ENCODE peak calls at places on chromosomes 16 and 17, in seven cellular contexts. One of them, this sample, is unnamed.

GRCh38 chr17:11996722-11997146 is 541 bp downstream of the ZNF18 start:
- DNase-seq in neuronal stem cell: no peak
- DNase-seq in IMR-90: peak; percentile 28
- DNase-seq in mesenchymal stem cell: peak; percentile 65
- DNase-seq in H1: no peak
- DNase-seq in mesendoderm: peak; percentile 56
- DNase-seq in trophoblast cell: peak; percentile 3
- DNase-seq in this sample: no peak

GRCh38 chr16:2339521-2340484 is 725 bp downstream of the ABCA3 start:
- DNase-seq in neuronal stem cell: peak; percentile 48
- DNase-seq in mesendoderm: peak; percentile 22
- DNase-seq in IMR-90: no peak
- DNase-seq in mesenchymal stem cell: peak; percentile 24
- DNase-seq in H1: peak; percentile 80
- DNase-seq in trophoblast cell: peak; percentile 29
- DNase-seq in this sample: peak; percentile 63

GRCh38 chr16:13798211-13798610 is 121.7 kb upstream of the ERCC4 start:
- DNase-seq in IMR-90: no peak
- DNase-seq in neuronal stem cell: no peak
- DNase-seq in mesenchymal stem cell: no peak
- DNase-seq in mesendoderm: no peak
- DNase-seq in trophoblast cell: no peak
- DNase-seq in H1: no peak
- DNase-seq in this sample: no peak

GRCh38 chr17:676060-676745 is 38.4 kb downstream of the VPS53 start:
- DNase-seq in neuronal stem cell: no peak
- DNase-seq in H1: no peak
- DNase-seq in mesendoderm: no peak
- DNase-seq in mesenchymal stem cell: no peak
- DNase-seq in IMR-90: peak; percentile 83
- DNase-seq in trophoblast cell: no peak
- DNase-seq in this sample: no peak

GRCh38 chr16:79717324-79717848 is 116.8 kb upstream of the MAF start:
- DNase-seq in neuronal stem cell: no peak
- DNase-seq in H1: no peak
- DNase-seq in trophoblast cell: no peak
- DNase-seq in mesenchymal stem cell: peak; percentile 22
- DNase-seq in IMR-90: no peak
- DNase-seq in mesendoderm: peak; percentile 52
- DNase-seq in this sample: no peak

GRCh38 chr17:10126554-10127493 is 71.6 kb downstream of the GAS7 start:
- DNase-seq in mesenchymal stem cell: peak; percentile 97
- DNase-seq in trophoblast cell: peak; percentile 94
- DNase-seq in mesendoderm: peak; percentile 83
- DNase-seq in IMR-90: peak; percentile 88
- DNase-seq in H1: no peak
- DNase-seq in neuronal stem cell: no peak
- DNase-seq in this sample: no peak

GRCh38 chr17:63571632-63572310 is 21.5 kb downstream of the DCAF7 start:
- DNase-seq in IMR-90: peak; percentile 93
- DNase-seq in H1: no peak
- DNase-seq in mesenchymal stem cell: peak; percentile 82
- DNase-seq in neuronal stem cell: no peak
- DNase-seq in mesendoderm: peak; percentile 30
- DNase-seq in trophoblast cell: peak; percentile 61
- DNase-seq in this sample: no peak

GRCh38 chr17:76562734-76563148 is 22.9 kb downstream of the PRCD start:
- DNase-seq in IMR-90: peak; percentile 92
- DNase-seq in H1: no peak
- DNase-seq in mesenchymal stem cell: peak; percentile 87
- DNase-seq in neuronal stem cell: no peak
- DNase-seq in mesendoderm: no peak
- DNase-seq in trophoblast cell: no peak
- DNase-seq in this sample: no peak

GRCh38 chr17:13921841-13922776 is 147.2 kb upstream of the COX10 start:
- DNase-seq in mesendoderm: peak; percentile 46
- DNase-seq in mesenchymal stem cell: no peak
- DNase-seq in neuronal stem cell: no peak
- DNase-seq in IMR-90: no peak
- DNase-seq in trophoblast cell: no peak
- DNase-seq in H1: no peak
- DNase-seq in this sample: no peak

GRCh38 chr16:58515871-58516767 is 802 bp downstream of the SETD6 start:
- DNase-seq in trophoblast cell: peak; percentile 13
- DNase-seq in mesendoderm: peak; percentile 66
- DNase-seq in neuronal stem cell: no peak
- DNase-seq in mesenchymal stem cell: no peak
- DNase-seq in IMR-90: no peak
- DNase-seq in H1: peak; percentile 71
- DNase-seq in this sample: peak; percentile 74

GRCh38 chr17:57622886-57623433 is 122.1 kb downstream of the CCDC182 start:
- DNase-seq in mesenchymal stem cell: peak; percentile 98
- DNase-seq in H1: no peak
- DNase-seq in IMR-90: peak; percentile 85
- DNase-seq in trophoblast cell: peak; percentile 43
- DNase-seq in neuronal stem cell: no peak
- DNase-seq in mesendoderm: peak; percentile 85
- DNase-seq in this sample: no peak

GRCh38 chr17:71983828-71984227 is 137.0 kb upstream of the SOX9 start:
- DNase-seq in IMR-90: no peak
- DNase-seq in mesendoderm: no peak
- DNase-seq in neuronal stem cell: no peak
- DNase-seq in trophoblast cell: no peak
- DNase-seq in H1: no peak
- DNase-seq in mesenchymal stem cell: no peak
- DNase-seq in this sample: no peak

GRCh38 chr17:6098466-6099180 is 28.4 kb downstream of the WSCD1 start:
- DNase-seq in H1: no peak
- DNase-seq in IMR-90: no peak
- DNase-seq in trophoblast cell: no peak
- DNase-seq in mesendoderm: peak; percentile 28
- DNase-seq in neuronal stem cell: no peak
- DNase-seq in mesenchymal stem cell: no peak
- DNase-seq in this sample: peak; percentile 63

GRCh38 chr17:64498308-64499203 is 1.7 kb upstream of the POLG2 start:
- DNase-seq in H1: no peak
- DNase-seq in IMR-90: no peak
- DNase-seq in neuronal stem cell: no peak
- DNase-seq in mesendoderm: no peak
- DNase-seq in trophoblast cell: no peak
- DNase-seq in mesenchymal stem cell: peak; percentile 44
- DNase-seq in this sample: no peak

GRCh38 chr17:50609376-50610074 is 25.2 kb upstream of the ABCC3 start:
- DNase-seq in neuronal stem cell: no peak
- DNase-seq in trophoblast cell: no peak
- DNase-seq in mesenchymal stem cell: no peak
- DNase-seq in H1: no peak
- DNase-seq in mesendoderm: no peak
- DNase-seq in IMR-90: no peak
- DNase-seq in this sample: no peak

GRCh38 chr17:55576237-55576998 is 65.2 kb upstream of the SMIM36 start:
- DNase-seq in neuronal stem cell: no peak
- DNase-seq in mesendoderm: peak; percentile 16
- DNase-seq in mesenchymal stem cell: peak; percentile 71
- DNase-seq in H1: no peak
- DNase-seq in IMR-90: peak; percentile 75
- DNase-seq in trophoblast cell: no peak
- DNase-seq in this sample: no peak

GRCh38 chr17:20073056-20073979 is 64.2 kb downstream of the SPECC1 start:
- DNase-seq in mesenchymal stem cell: no peak
- DNase-seq in mesendoderm: no peak
- DNase-seq in trophoblast cell: no peak
- DNase-seq in H1: no peak
- DNase-seq in IMR-90: peak; percentile 10
- DNase-seq in neuronal stem cell: no peak
- DNase-seq in this sample: no peak

GRCh38 chr17:8707591-8708453 is 36.8 kb downstream of the CCDC42 start:
- DNase-seq in IMR-90: no peak
- DNase-seq in mesenchymal stem cell: peak; percentile 65
- DNase-seq in H1: no peak
- DNase-seq in trophoblast cell: peak; percentile 72
- DNase-seq in neuronal stem cell: no peak
- DNase-seq in mesendoderm: no peak
- DNase-seq in this sample: peak; percentile 14

GRCh38 chr17:78450696-78451344 is 72.4 kb downstream of the PGS1 start:
- DNase-seq in neuronal stem cell: no peak
- DNase-seq in mesenchymal stem cell: no peak
- DNase-seq in H1: no peak
- DNase-seq in IMR-90: no peak
- DNase-seq in mesendoderm: no peak
- DNase-seq in trophoblast cell: no peak
- DNase-seq in this sample: no peak

GRCh38 chr17:80948091-80948960 is 43.3 kb upstream of the CHMP6 start:
- DNase-seq in trophoblast cell: no peak
- DNase-seq in IMR-90: no peak
- DNase-seq in H1: no peak
- DNase-seq in neuronal stem cell: no peak
- DNase-seq in mesenchymal stem cell: no peak
- DNase-seq in mesendoderm: no peak
- DNase-seq in this sample: no peak

GRCh38 chr17:19335951-19336631 is 26.4 kb downstream of the B9D1 start:
- DNase-seq in mesenchymal stem cell: no peak
- DNase-seq in trophoblast cell: no peak
- DNase-seq in H1: no peak
- DNase-seq in mesendoderm: no peak
- DNase-seq in neuronal stem cell: no peak
- DNase-seq in IMR-90: no peak
- DNase-seq in this sample: peak; percentile 40

GRCh38 chr16:23045025-23045424 is 104.2 kb downstream of the USP31 start:
- DNase-seq in neuronal stem cell: no peak
- DNase-seq in H1: no peak
- DNase-seq in mesenchymal stem cell: no peak
- DNase-seq in mesendoderm: no peak
- DNase-seq in trophoblast cell: no peak
- DNase-seq in IMR-90: no peak
- DNase-seq in this sample: no peak
- H3K18ac ChIP-seq in neuronal stem cell: no peak overlapping the region
- H3K18ac ChIP-seq in H1: no peak overlapping the region
- H3K18ac ChIP-seq in mesenchymal stem cell: no peak overlapping the region
- H3K18ac ChIP-seq in mesendoderm: no peak overlapping the region
- H3K18ac ChIP-seq in trophoblast cell: no peak overlapping the region
- H3K18ac ChIP-seq in IMR-90: no peak overlapping the region
- H3K18ac ChIP-seq in this sample: no peak overlapping the region

DNA sequence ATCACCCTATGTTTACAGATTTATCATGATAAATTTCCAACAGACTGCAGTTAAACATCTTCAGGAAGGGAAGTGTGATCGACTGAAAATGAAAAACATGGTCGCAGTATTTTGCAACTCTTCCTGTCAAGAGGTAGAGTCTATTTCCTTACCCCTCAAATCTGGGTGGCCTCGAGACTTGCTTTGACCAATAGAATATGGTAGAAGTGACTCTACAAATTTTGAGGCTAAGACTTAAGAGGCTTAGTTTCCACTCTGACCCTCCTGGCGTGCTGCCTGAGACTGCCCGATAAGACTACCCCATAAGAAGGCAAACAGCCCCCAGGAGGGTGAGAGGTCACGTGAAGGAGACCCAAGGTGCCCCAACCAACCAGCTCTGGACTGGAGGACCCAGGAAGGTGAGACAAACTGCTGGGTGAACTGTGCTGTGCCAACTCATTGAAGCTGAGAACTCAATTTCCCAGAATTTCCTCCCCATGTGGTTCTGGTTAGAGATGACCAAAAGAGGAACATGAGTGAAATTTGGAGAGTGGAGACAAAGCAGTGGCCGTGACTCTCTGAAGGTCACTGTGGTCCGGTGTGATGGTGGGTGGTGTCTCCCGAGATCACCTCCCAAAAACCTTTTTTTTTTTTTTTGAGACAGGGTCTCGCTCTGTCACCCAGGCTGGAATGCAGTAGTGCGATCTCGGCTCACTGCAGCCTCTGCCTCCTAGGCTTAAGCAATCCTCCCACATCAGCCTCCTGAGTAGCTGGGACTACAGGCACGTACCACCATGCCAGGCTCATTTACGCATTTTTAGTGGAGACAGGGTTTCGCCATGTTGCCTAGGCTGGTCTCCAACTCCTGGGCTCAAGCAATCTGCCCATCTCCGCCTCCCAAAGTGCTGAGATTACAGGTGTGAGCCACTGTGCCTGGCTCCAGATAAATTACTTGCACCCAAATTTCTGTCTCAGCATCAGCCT is 38.2 kb upstream of the LITAF start:
- DNase-seq in IMR-90: no peak
- DNase-seq in trophoblast cell: peak; percentile 62
- DNase-seq in mesendoderm: no peak
- DNase-seq in neuronal stem cell: no peak
- DNase-seq in H1: no peak
- DNase-seq in mesenchymal stem cell: no peak
- DNase-seq in this sample: no peak
- H3K23ac ChIP-seq in IMR-90: no peak overlapping the region
- H3K23ac ChIP-seq in trophoblast cell: no peak overlapping the region
- H3K23ac ChIP-seq in mesendoderm: no peak overlapping the region
- H3K23ac ChIP-seq in neuronal stem cell: no peak overlapping the region
- H3K23ac ChIP-seq in H1: no peak overlapping the region
- H3K23ac ChIP-seq in mesenchymal stem cell: no peak overlapping the region
- H3K23ac ChIP-seq in this sample: no peak overlapping the region

DNA sequence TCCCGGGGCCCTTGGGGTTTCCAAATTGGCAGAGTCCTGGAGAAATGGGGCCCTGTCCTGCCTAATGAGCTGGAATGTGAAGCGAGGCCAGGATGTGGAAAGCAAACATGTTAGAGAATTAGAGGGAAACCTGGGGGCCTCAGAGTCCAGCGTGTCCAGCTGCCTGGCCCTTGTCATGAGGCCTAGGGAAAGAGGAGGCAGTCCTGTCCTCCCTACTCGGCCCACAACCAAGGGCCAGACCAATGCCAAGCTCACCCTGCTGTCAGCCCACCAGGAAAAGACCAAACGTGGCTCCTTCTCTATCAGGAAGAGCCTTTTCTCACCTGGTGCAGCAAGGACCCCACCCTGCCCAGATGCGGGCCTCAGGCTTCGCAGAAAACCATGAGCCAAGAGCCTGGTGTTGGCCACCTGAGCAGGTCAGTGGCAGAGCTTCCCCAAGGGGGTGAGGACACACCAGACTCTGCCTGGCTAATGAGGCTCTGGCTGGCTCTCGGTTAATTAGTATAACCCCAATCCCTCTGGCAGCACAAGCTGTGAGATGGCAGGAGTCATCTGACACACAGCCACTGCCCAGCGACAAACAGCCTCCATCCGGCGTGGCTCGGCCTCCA is 10.1 kb downstream of the TEKT5 start:
- DNase-seq in trophoblast cell: no peak
- DNase-seq in IMR-90: no peak
- DNase-seq in H1: no peak
- DNase-seq in mesenchymal stem cell: no peak
- DNase-seq in mesendoderm: no peak
- DNase-seq in neuronal stem cell: no peak
- DNase-seq in this sample: no peak
- H2BK120ac ChIP-seq in trophoblast cell: no peak overlapping the region
- H2BK120ac ChIP-seq in IMR-90: no peak overlapping the region
- H2BK120ac ChIP-seq in H1: no peak overlapping the region
- H2BK120ac ChIP-seq in mesenchymal stem cell: no peak overlapping the region
- H2BK120ac ChIP-seq in mesendoderm: no peak overlapping the region
- H2BK120ac ChIP-seq in neuronal stem cell: peak overlapping the region; percentile 7
- H2BK120ac ChIP-seq in this sample: no peak overlapping the region

DNA sequence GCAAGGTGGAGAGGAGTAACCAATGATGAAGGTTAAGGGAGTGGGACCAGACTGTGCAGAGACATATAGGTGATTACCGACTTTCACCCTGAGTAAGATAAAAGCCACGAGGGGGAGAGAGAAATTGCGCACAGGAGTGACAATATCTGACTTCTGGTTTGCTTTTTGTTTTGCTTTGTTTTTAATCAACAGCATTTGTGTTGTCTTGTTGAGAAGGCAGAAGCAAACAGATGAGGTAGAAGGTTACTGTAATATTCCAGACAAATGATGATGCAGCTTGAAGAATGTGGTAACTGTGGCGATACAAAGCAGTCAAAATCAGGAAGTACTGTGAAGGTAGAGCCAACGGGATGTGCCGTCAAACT is 7.5 kb downstream of the PELP1 start:
- DNase-seq in H1: no peak
- DNase-seq in mesendoderm: no peak
- DNase-seq in mesenchymal stem cell: no peak
- DNase-seq in neuronal stem cell: no peak
- DNase-seq in IMR-90: no peak
- DNase-seq in trophoblast cell: no peak
- DNase-seq in this sample: no peak
- H3K18ac ChIP-seq in H1: no peak overlapping the region
- H3K18ac ChIP-seq in mesendoderm: no peak overlapping the region
- H3K18ac ChIP-seq in mesenchymal stem cell: no peak overlapping the region
- H3K18ac ChIP-seq in neuronal stem cell: no peak overlapping the region
- H3K18ac ChIP-seq in IMR-90: no peak overlapping the region
- H3K18ac ChIP-seq in trophoblast cell: no peak overlapping the region
- H3K18ac ChIP-seq in this sample: no peak overlapping the region

This sample was measured in H9.